ENCODE peak calls at places on chromosomes 4 and X, in six cellular contexts. M, B, T, L, S and W are unnamed samples. For H3K4me1, the result is how much of the 10 kb centered on the place peaks cover.

GRCh38 chr4:80489798-80490197 is 154.3 kb downstream of the CFAP299 start:
- DNase-seq in L (no peak), T (no peak), M (no peak), S (no peak), B (no peak), W (no peak)

GRCh38 chr4:176635372-176636261 is 157.1 kb downstream of the VEGFC start:
- DNase-seq in L (peak), B (no peak), T (peak), M (no peak), S (no peak), W (no peak)

GRCh38 chr4:128163177-128164117 is 102.3 kb downstream of the LARP1B start:
- DNase-seq in M (no peak), L (peak), T (peak), B (no peak), S (no peak), W (no peak)

GRCh38 chr4:148054275-148054674 is 322.4 kb downstream of the ARHGAP10 start:
- DNase-seq in L (no peak), S (no peak), B (no peak), M (no peak), T (peak), W (no peak)

GRCh38 chr4:6391852-6392188 is 80.6 kb downstream of the PPP2R2C start:
- DNase-seq in M (no peak), T (peak), S (no peak), L (no peak), B (no peak), W (no peak)

GRCh38 chrX:120741452-120741851 is 111.6 kb upstream of the C1GALT1C1 start:
- DNase-seq in M (no peak), B (no peak), L (no peak), S (no peak), T (peak), W (no peak)

GRCh38 chrX:104833401-104833800 is 267.4 kb downstream of the IL1RAPL2 start:
- DNase-seq in T (no peak), B (no peak), M (no peak), S (no peak), L (no peak), W (no peak)

GRCh38 chr4:30875659-30876269 is 155.6 kb downstream of the PCDH7 start:
- DNase-seq in M (no peak), S (no peak), B (no peak), T (peak), L (no peak), W (no peak)

GRCh38 chrX:65610040-65610439 is 57.4 kb upstream of the MSN start:
- DNase-seq in B (no peak), L (peak), M (no peak), S (no peak), T (no peak), W (no peak)

GRCh38 chr4:42048394-42048793 is 58.1 kb downstream of the SLC30A9 start:
- DNase-seq in L (peak), T (peak), M (no peak), B (no peak), S (no peak), W (no peak)

GRCh38 chrX:78330068-78330467 is 2.7 kb upstream of the CYSLTR1 start:
- DNase-seq in M (no peak), L (no peak), T (no peak), S (no peak), B (no peak), W (no peak)
- H3K4me1 ChIP-seq in M (under half), L (under half), T (under half), S (under half), B (under half), W (under half)

DNA sequence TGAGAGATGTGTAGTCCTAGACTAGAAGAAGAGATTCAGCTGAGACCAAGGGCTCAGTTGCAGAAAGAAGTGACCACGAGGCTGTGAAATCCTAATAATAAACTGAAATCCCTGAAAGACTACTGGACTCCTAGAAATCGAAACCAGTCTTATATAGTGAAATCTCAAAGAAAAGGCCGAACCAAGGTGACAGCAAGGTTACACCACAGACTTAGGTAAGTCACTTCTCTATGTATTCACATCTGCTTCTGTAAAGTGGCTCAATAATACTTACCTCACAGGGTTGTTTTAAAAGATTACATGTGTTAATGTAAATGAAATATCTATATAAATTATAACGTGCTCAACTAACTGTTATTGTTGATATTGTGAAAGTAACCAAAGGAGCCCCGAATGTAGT is 60.3 kb downstream of the ARSJ start:
- DNase-seq in S (no peak), L (no peak), M (no peak), B (no peak), T (no peak), W (no peak)
- TF ChIP-seq CTCF in S (no peak), L (no peak), M (no peak), B (no peak), T (no peak), W (no peak)

DNA sequence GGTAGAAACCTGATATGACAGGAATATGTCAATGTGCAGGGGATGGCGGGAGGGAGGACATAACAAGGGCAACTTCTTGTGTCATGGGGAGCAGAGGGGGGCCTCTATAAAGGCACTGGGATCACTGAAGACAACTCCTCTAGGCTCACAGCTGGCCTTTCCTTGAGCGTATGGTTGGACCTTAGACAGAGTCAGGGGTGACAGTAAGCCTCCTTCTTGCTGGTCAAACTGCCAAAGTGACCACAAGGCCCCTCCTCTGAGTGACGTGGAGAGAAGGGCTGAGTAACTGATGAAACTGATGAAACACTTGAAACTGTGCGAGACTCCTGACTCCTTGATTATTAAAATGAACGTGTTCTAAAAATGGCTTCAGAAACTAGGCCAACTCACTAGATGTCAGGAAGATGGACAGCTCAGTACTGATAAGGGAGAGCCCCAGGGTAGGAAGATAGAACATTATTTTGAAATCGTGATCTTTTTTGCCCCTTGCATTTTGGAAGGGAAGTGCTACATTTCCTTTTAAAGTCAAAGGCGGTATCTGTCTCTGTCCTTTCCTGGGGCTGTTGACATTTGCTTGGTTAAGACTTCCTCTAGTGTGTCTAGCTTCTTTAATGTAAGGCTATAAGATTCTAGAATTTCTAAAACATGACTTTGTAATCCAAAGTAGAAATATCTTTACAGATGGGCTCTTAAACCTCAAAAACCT is 1.6 kb downstream of the RAB33A start:
- DNase-seq in B (no peak), T (peak), S (peak), L (peak), M (peak), W (no peak)
- H3K4me1 ChIP-seq in B (under half), T (under half), S (under half), L (under half), M (under half), W (under half)

GRCh38 chr4:3452376-3452775 is 10.6 kb downstream of the HGFAC start:
- DNase-seq in L (peak), T (peak), S (no peak), B (no peak), M (no peak), W (no peak)
- TF ChIP-seq CTCF in L (peak), T (peak), S (no peak), B (no peak), M (no peak), W (peak)

GRCh38 chr4:170242471-170242870 is 152.7 kb upstream of the AADAT start:
- DNase-seq in L (no peak), T (no peak), S (no peak), B (no peak), M (no peak), W (no peak)

GRCh38 chr4:170243662-170244288 is 154.0 kb upstream of the AADAT start:
- DNase-seq in T (no peak), S (no peak), L (no peak), M (no peak), B (no peak), W (no peak)

GRCh38 chr4:170248576-170248975 is 158.8 kb upstream of the AADAT start:
- DNase-seq in T (peak), L (no peak), M (no peak), B (no peak), S (no peak), W (no peak)

GRCh38 chr4:170247585-170247984 is 157.8 kb upstream of the AADAT start:
- DNase-seq in M (no peak), S (no peak), B (no peak), L (no peak), T (peak), W (no peak)

DNA sequence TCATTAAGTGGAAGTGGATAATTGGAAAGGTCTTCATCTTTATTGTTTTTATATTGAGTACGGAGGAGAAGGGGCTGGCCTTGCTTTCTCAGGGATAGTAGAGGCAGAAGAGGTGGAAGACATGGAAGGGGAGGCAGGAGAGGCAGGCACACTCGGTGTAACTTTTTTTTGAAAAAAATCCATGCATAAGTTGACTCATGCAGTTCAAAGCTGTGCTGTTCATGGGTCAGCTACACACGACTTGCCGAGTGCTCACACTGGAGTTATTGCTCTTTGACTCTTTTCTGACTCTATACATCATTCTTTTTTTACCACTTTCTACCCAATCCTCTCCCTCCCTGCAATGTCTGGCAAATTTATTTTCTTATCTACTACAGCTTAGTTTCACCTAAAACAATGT is 158.3 kb upstream of the AADAT start:
- DNase-seq in M (no peak), B (no peak), T (peak), L (no peak), S (no peak), W (no peak)
- H3K4me1 ChIP-seq in M (under half), B (under half), T (under half), L (under half), S (under half), W (under half)

GRCh38 chr4:108042927-108043326 is 53.2 kb downstream of the HADH start:
- DNase-seq in M (no peak), S (no peak), B (no peak), L (no peak), T (no peak), W (no peak)
- TF ChIP-seq CTCF in M (no peak), S (no peak), B (no peak), L (no peak), T (no peak), W (no peak)

GRCh38 chr4:184750926-184751584 is 17.2 kb upstream of the CENPU start:
- DNase-seq in T (no peak), B (no peak), L (peak), S (no peak), M (no peak), W (no peak)

GRCh38 chr4:184746532-184746870 is 12.6 kb upstream of the CENPU start:
- DNase-seq in S (peak), M (peak), B (peak), L (peak), T (peak), W (no peak)

GRCh38 chr4:184745747-184746531 is 12.0 kb upstream of the CENPU start:
- DNase-seq in T (peak), B (peak), L (peak), M (peak), S (peak), W (peak)

GRCh38 chr4:184747034-184747830 is 13.3 kb upstream of the CENPU start:
- DNase-seq in T (no peak), L (no peak), S (no peak), M (peak), B (no peak), W (peak)

GRCh38 chr4:184748251-184748652 is 14.4 kb upstream of the CENPU start:
- DNase-seq in T (no peak), B (no peak), S (no peak), L (no peak), M (peak), W (no peak)
- H3K4me1 ChIP-seq in T (under half), B (under half), S (under half), L (under half), M (under half), W (under half)

GRCh38 chrX:154490414-154491083 is at the start of gene SLC10A3:
- DNase-seq in L (peak), S (peak), T (peak), B (peak), M (peak), W (peak)
- TF ChIP-seq CTCF in L (no peak), S (no peak), T (no peak), B (no peak), M (no peak), W (no peak)

GRCh38 chrX:369563-370101 is 17.1 kb downstream of the PPP2R3B start:
- DNase-seq in T (no peak), L (no peak), S (no peak), M (no peak), B (no peak), W (no peak)

GRCh38 chrX:370244-370962 is 16.3 kb downstream of the PPP2R3B start:
- DNase-seq in M (no peak), T (no peak), L (no peak), B (no peak), S (no peak), W (no peak)

GRCh38 chrX:367349-367748 is 19.4 kb downstream of the PPP2R3B start:
- DNase-seq in M (no peak), S (no peak), L (no peak), T (no peak), B (no peak), W (no peak)

GRCh38 chrX:367866-368265 is 18.8 kb downstream of the PPP2R3B start:
- DNase-seq in T (no peak), S (no peak), M (no peak), B (no peak), L (no peak), W (no peak)

GRCh38 chrX:368811-369562 is 17.7 kb downstream of the PPP2R3B start:
- DNase-seq in S (no peak), T (no peak), B (no peak), M (no peak), L (peak), W (no peak)
- H3K4me1 ChIP-seq in S (under half), T (under half), B (under half), M (under half), L (half or more), W (under half)